ENCODE peak calls at places on chromosomes 11 and 22, in six cellular contexts. Q is GM23248; I is AG04450; X is AML-193; C is activated T-helper 1 cell treated with anti-CD3 and anti-CD28 coated beads, Interleukin-2, amount 50 U/mL, for 16 hours; O is skeletal muscle cell. M is an unnamed sample.
A peak's percentile ranks its signal among the peaks of the same experiment; 100 is the strongest.

GRCh38 chr11:33735426-33736147 is 636 bp downstream of the CD59 start:
- DNase-seq in Q (peak; percentile 64), I (no peak), X (no peak), C (peak; percentile 18), O (no peak), M (peak; percentile 55)

GRCh38 chr22:46464296-46464695 is 73.1 kb downstream of the CELSR1 start:
- DNase-seq in Q (no peak), I (no peak), X (no peak), C (no peak), O (no peak), M (no peak)

GRCh38 chr22:40156001-40156516 is 21.7 kb upstream of the TNRC6B start:
- DNase-seq in Q (peak; percentile 49), I (no peak), X (peak; percentile 17), C (no peak), O (no peak), M (peak; percentile 81)

GRCh38 chr11:19660076-19660475 is 52.6 kb upstream of the NAV2 start:
- DNase-seq in Q (peak; percentile 47), I (no peak), X (no peak), C (no peak), O (no peak), M (peak; percentile 98)

GRCh38 chr22:39598017-39598965 is 27.7 kb downstream of the CACNA1I start:
- DNase-seq in Q (peak; percentile 25), I (no peak), X (no peak), C (peak; percentile 59), O (no peak), M (peak; percentile 72)

GRCh38 chr11:113407163-113407562 is 19.6 kb downstream of the ANKK1 start:
- DNase-seq in Q (no peak), I (no peak), X (no peak), C (no peak), O (no peak), M (no peak)

GRCh38 chr22:50535113-50535512 is 5.3 kb upstream of the TYMP start:
- DNase-seq in Q (no peak), I (no peak), X (no peak), C (no peak), O (no peak), M (no peak)

GRCh38 chr11:62145261-62145871 is 21.6 kb downstream of the INCENP start:
- DNase-seq in Q (no peak), I (no peak), X (no peak), C (no peak), O (no peak), M (no peak)

GRCh38 chr11:42066113-42066512 is 606.7 kb upstream of the LRRC4C start:
- DNase-seq in Q (peak; percentile 6), I (no peak), X (no peak), C (no peak), O (no peak), M (peak; percentile 59)

GRCh38 chr11:1508491-1508891 is 21.9 kb upstream of the MOB2 start:
- DNase-seq in Q (no peak), I (no peak), X (no peak), C (no peak), O (no peak), M (no peak)

GRCh38 chr11:19788435-19788834 is 75.8 kb downstream of the NAV2 start:
- DNase-seq in Q (no peak), I (no peak), X (no peak), C (no peak), O (no peak), M (no peak)

GRCh38 chr22:49754674-49755590 is 72.7 kb downstream of the BRD1 start:
- DNase-seq in Q (no peak), I (no peak), X (no peak), C (no peak), O (no peak), M (no peak)

GRCh38 chr11:10493041-10493663 is 38.1 kb downstream of the AMPD3 start:
- DNase-seq in Q (no peak), I (no peak), X (no peak), C (no peak), O (no peak), M (no peak)

GRCh38 chr11:35529971-35530495 is 4.6 kb upstream of the PAMR1 start:
- DNase-seq in Q (peak; percentile 95), I (peak; percentile 92), X (no peak), C (no peak), O (peak; percentile 86), M (no peak)

GRCh38 chr22:38348751-38349496 is 31.7 kb upstream of the CSNK1E start:
- DNase-seq in Q (no peak), I (no peak), X (no peak), C (no peak), O (no peak), M (no peak)

GRCh38 chr11:86291466-86292262 is 10.4 kb upstream of the HIKESHI start:
- DNase-seq in Q (peak; percentile 79), I (no peak), X (peak; percentile 64), C (peak; percentile 50), O (no peak), M (peak; percentile 37)

M was measured in SW480.